ENCODE peak calls at places on chromosomes 5 and 9, in eight cellular contexts. P, N, T, H, S, E, R and B are unnamed samples. For H3K4me1, the result is how much of the 10 kb centered on the place peaks cover.

GRCh38 chr5:162529886-162530285 is 462.3 kb downstream of the GABRG2 start:
- DNase-seq in P (no peak), N (no peak), T (no peak), H (no peak), S (no peak), E (no peak), R (no peak), B (no peak)

GRCh38 chr5:174204914-174205313 is 159.4 kb downstream of the NSG2 start:
- DNase-seq in P (no peak), N (no peak), T (no peak), H (peak), S (no peak), E (no peak), R (no peak), B (no peak)

GRCh38 chr9:3398232-3398648 is 127.6 kb downstream of the RFX3 start:
- DNase-seq in P (no peak), N (no peak), T (no peak), H (no peak), S (no peak), E (no peak), R (no peak), B (no peak)

GRCh38 chr9:90855208-90856000 is 53.8 kb downstream of the SYK start:
- DNase-seq in P (no peak), N (no peak), T (no peak), H (no peak), S (no peak), E (no peak), R (no peak), B (no peak)

GRCh38 chr5:136979131-136979530 is 520.0 kb downstream of the SPOCK1 start:
- DNase-seq in P (no peak), N (no peak), T (no peak), H (no peak), S (no peak), E (no peak), R (no peak), B (no peak)

GRCh38 chr5:169531631-169532030 is 51.9 kb upstream of the SPDL1 start:
- DNase-seq in P (no peak), N (no peak), T (no peak), H (no peak), S (no peak), E (no peak), R (no peak), B (no peak)

GRCh38 chr9:75892168-75892901 is 1.9 kb downstream of the PCSK5 start:
- DNase-seq in P (peak), N (peak), T (peak), H (peak), S (peak), E (peak), R (no peak), B (peak)

GRCh38 chr9:71005456-71005855 is 116.0 kb downstream of the TRPM3 start:
- DNase-seq in P (no peak), N (no peak), T (no peak), H (no peak), S (no peak), E (no peak), R (no peak), B (no peak)

GRCh38 chr9:128116104-128117083 is 11.1 kb downstream of the PTGES2 start:
- DNase-seq in P (no peak), N (no peak), T (peak), H (no peak), S (peak), E (peak), R (peak), B (peak)

GRCh38 chr9:37650873-37651768 is at the start of gene FRMPD1:
- DNase-seq in P (peak), N (peak), T (peak), H (peak), S (peak), E (peak), R (peak), B (peak)

DNA sequence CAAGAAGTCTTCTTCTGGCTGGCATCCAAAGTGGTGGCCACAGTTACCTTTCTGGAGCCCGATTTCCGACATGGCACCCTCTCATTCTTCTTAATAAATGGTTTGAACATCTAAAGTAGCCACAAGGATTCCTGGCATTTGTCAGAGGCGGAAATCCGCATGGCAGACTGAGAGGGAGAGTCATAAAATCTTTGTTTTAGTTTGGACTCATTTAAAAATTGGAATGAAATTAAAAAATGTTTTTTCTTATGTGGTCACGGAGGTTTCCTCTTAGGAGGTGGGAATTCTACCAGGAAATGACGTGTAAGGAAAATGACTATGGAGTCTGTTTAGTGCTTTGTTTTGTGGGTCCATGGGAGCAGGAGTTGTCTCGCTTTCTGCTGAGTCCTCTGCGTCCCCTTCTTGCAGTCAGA is 133.0 kb upstream of the PTCH1 start:
- DNase-seq in P (no peak), N (no peak), T (no peak), H (no peak), S (no peak), E (no peak), R (no peak), B (no peak)
- H3K4me3 ChIP-seq in P (no peak), N (peak), T (no peak), H (no peak), S (no peak), E (no peak), R (no peak), B (no peak)

DNA sequence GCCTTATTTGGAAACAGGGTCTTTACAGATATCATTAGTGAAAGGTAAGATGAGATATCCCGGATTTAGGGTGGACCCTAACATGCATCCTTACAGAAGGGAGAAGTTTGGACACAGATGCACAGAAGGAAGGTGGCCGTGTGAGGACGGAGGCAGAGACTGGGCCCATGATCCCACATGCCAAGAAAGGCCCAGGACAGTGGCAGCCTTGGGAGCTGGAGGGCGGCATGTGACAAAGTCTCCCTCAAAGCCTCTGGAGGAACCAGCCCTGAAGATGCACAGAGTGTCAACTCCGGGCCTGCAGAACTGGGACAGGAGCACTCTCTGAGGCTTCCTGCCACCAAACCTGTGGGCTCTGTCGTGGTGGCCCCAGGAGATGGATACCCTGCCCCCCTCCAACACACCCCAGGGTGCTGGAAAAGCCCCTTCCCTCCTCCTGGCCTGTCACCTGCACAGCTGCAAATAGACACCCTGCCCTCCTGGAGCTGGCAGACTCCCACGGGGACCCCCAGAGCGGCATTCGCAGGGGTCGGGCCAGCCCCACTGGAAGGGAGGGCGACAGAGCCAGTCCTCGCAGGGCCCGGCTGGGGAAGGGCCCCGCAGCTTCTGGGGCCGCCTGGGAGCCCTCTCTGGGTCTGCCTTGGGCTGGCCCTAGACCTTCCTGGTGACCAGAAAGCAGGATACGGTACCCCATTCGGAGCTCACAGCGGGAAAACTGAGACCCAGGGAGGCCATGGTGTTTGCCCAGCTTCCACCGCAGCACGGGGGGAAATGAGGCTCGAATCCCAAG is 7.9 kb downstream of the NACC2 start:
- DNase-seq in P (no peak), N (no peak), T (peak), H (no peak), S (no peak), E (peak), R (peak), B (peak)
- H3K4me1 ChIP-seq in P (under half), N (under half), T (under half), H (half or more), S (half or more), E (under half), R (under half), B (under half)

DNA sequence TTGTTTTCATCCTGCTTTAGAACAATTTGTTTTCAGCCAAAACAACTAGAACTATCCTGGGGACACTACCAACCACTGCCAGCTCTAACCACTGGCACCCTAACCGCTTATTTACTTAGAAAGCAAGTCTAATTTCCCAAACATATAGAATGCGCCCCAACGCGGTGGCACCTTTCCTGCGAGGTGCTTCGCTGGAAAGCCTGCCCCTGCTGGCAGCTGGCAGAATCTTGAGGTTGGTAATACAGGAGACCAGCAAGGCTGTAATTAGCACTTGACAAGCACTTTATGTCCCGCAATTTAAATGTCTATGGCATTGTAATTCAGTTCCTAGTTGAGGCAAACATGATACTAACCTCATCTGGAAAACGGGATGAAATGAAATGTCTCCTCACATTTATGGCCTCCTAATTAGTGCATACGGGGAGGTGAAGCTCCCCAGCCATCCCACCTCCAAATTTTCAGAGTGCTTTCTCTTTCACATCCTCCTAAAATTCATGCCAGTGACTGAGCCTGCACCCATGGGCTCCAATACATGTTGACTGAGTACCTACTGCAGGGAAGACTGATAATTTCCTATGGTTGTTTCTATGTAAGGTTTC is 30.4 kb downstream of the GABBR2 start:
- DNase-seq in P (peak), N (no peak), T (no peak), H (no peak), S (peak), E (no peak), R (no peak), B (no peak)
- TF ChIP-seq CTCF in P (peak), N (no peak), T (no peak), H (no peak), S (no peak), E (no peak), R (peak), B (peak)

GRCh38 chr5:107425541-107426031 is 245.2 kb downstream of the EFNA5 start:
- DNase-seq in P (peak), N (no peak), T (no peak), H (no peak), S (no peak), E (no peak), R (no peak), B (no peak)
- H3K4me3 ChIP-seq in P (no peak), N (no peak), T (no peak), H (no peak), S (no peak), E (no peak), R (no peak), B (no peak)